ENCODE peak calls at places on chromosomes 13 and 19, in five cellular contexts. One of them, this sample, is unnamed.

GRCh38 chr13:33871207-33872004 is 53.5 kb downstream of the RFC3 start:
- DNase-seq in ascending aorta: no peak
- DNase-seq in endothelial cell of umbilical vein: no peak
- DNase-seq in cardiac muscle cell: no peak
- DNase-seq in transverse colon: no peak
- DNase-seq in this sample: no peak

GRCh38 chr13:28326081-28326480 is 168.8 kb downstream of the FLT1 start:
- DNase-seq in endothelial cell of umbilical vein: no peak
- DNase-seq in transverse colon: no peak
- DNase-seq in ascending aorta: no peak
- DNase-seq in cardiac muscle cell: no peak
- DNase-seq in this sample: no peak

GRCh38 chr19:15631817-15632216 is 8.9 kb upstream of the CYP4F3 start:
- DNase-seq in cardiac muscle cell: peak
- DNase-seq in ascending aorta: no peak
- DNase-seq in endothelial cell of umbilical vein: no peak
- DNase-seq in transverse colon: peak
- DNase-seq in this sample: no peak

GRCh38 chr13:24135674-24136300 is 24.7 kb upstream of the SPATA13 start:
- DNase-seq in ascending aorta: no peak
- DNase-seq in cardiac muscle cell: peak
- DNase-seq in transverse colon: no peak
- DNase-seq in endothelial cell of umbilical vein: no peak
- DNase-seq in this sample: no peak

GRCh38 chr19:16062789-16063188 is 13.5 kb upstream of the TPM4 start:
- DNase-seq in endothelial cell of umbilical vein: peak
- DNase-seq in transverse colon: peak
- DNase-seq in ascending aorta: no peak
- DNase-seq in cardiac muscle cell: peak
- DNase-seq in this sample: no peak

GRCh38 chr19:39325778-39326680 is 5.4 kb upstream of the LRFN1 start:
- DNase-seq in cardiac muscle cell: no peak
- DNase-seq in transverse colon: no peak
- DNase-seq in endothelial cell of umbilical vein: no peak
- DNase-seq in ascending aorta: no peak
- DNase-seq in this sample: no peak

GRCh38 chr19:2381151-2381822 is 21.2 kb downstream of the TMPRSS9 start:
- DNase-seq in ascending aorta: no peak
- DNase-seq in cardiac muscle cell: peak
- DNase-seq in endothelial cell of umbilical vein: no peak
- DNase-seq in transverse colon: no peak
- DNase-seq in this sample: no peak

GRCh38 chr19:40799558-40800338 is 757 bp downstream of the EGLN2 start:
- DNase-seq in cardiac muscle cell: peak
- DNase-seq in endothelial cell of umbilical vein: peak
- DNase-seq in transverse colon: no peak
- DNase-seq in ascending aorta: no peak
- DNase-seq in this sample: peak

GRCh38 chr13:28464861-28465260 is 30.1 kb downstream of the FLT1 start:
- DNase-seq in cardiac muscle cell: no peak
- DNase-seq in transverse colon: no peak
- DNase-seq in endothelial cell of umbilical vein: peak
- DNase-seq in ascending aorta: no peak
- DNase-seq in this sample: no peak

GRCh38 chr13:113448885-113449692 is 4.2 kb downstream of the ADPRHL1 start:
- DNase-seq in transverse colon: peak
- DNase-seq in ascending aorta: no peak
- DNase-seq in endothelial cell of umbilical vein: no peak
- DNase-seq in cardiac muscle cell: no peak
- DNase-seq in this sample: peak

GRCh38 chr13:43245374-43245964 is 222.1 kb downstream of the DNAJC15 start:
- DNase-seq in ascending aorta: no peak
- DNase-seq in cardiac muscle cell: peak
- DNase-seq in transverse colon: no peak
- DNase-seq in endothelial cell of umbilical vein: peak
- DNase-seq in this sample: no peak

GRCh38 chr13:87674143-87674772 is 3.1 kb downstream of the SLITRK5 start:
- DNase-seq in endothelial cell of umbilical vein: no peak
- DNase-seq in transverse colon: no peak
- DNase-seq in cardiac muscle cell: no peak
- DNase-seq in ascending aorta: no peak
- DNase-seq in this sample: peak

GRCh38 chr13:105972811-105973590 is 562.5 kb downstream of the EFNB2 start:
- DNase-seq in ascending aorta: no peak
- DNase-seq in endothelial cell of umbilical vein: no peak
- DNase-seq in transverse colon: no peak
- DNase-seq in cardiac muscle cell: no peak
- DNase-seq in this sample: no peak

GRCh38 chr13:88896466-88896865 is 1225.3 kb downstream of the SLITRK5 start:
- DNase-seq in ascending aorta: no peak
- DNase-seq in transverse colon: no peak
- DNase-seq in cardiac muscle cell: no peak
- DNase-seq in endothelial cell of umbilical vein: no peak
- DNase-seq in this sample: no peak

GRCh38 chr13:50575138-50575537 is 268.4 kb downstream of the DLEU7 start:
- DNase-seq in cardiac muscle cell: no peak
- DNase-seq in ascending aorta: no peak
- DNase-seq in transverse colon: no peak
- DNase-seq in endothelial cell of umbilical vein: no peak
- DNase-seq in this sample: no peak

GRCh38 chr13:63026285-63026797 is 1610.7 kb upstream of the PCDH20 start:
- DNase-seq in transverse colon: no peak
- DNase-seq in endothelial cell of umbilical vein: no peak
- DNase-seq in ascending aorta: no peak
- DNase-seq in cardiac muscle cell: no peak
- DNase-seq in this sample: no peak

GRCh38 chr19:51036519-51036918 is 1.7 kb upstream of the KLK12 start:
- DNase-seq in transverse colon: no peak
- DNase-seq in endothelial cell of umbilical vein: no peak
- DNase-seq in cardiac muscle cell: no peak
- DNase-seq in ascending aorta: no peak
- DNase-seq in this sample: no peak

GRCh38 chr13:97307882-97308624 is 85.9 kb downstream of the MBNL2 start:
- DNase-seq in cardiac muscle cell: peak
- DNase-seq in ascending aorta: no peak
- DNase-seq in transverse colon: no peak
- DNase-seq in endothelial cell of umbilical vein: peak
- DNase-seq in this sample: no peak

GRCh38 chr13:107289540-107289939 is 721.6 kb upstream of the ARGLU1 start:
- DNase-seq in transverse colon: no peak
- DNase-seq in ascending aorta: no peak
- DNase-seq in cardiac muscle cell: no peak
- DNase-seq in endothelial cell of umbilical vein: no peak
- DNase-seq in this sample: no peak

GRCh38 chr19:55136399-55137102 is 12.5 kb downstream of the TNNT1 start:
- DNase-seq in transverse colon: no peak
- DNase-seq in cardiac muscle cell: no peak
- DNase-seq in ascending aorta: no peak
- DNase-seq in endothelial cell of umbilical vein: no peak
- DNase-seq in this sample: no peak

GRCh38 chr19:31553112-31553843 is 204.0 kb upstream of the TSHZ3 start:
- DNase-seq in transverse colon: no peak
- DNase-seq in endothelial cell of umbilical vein: no peak
- DNase-seq in ascending aorta: no peak
- DNase-seq in cardiac muscle cell: no peak
- DNase-seq in this sample: no peak

GRCh38 chr13:25371608-25372274 is at the start of gene ATP8A2:
- DNase-seq in transverse colon: no peak
- DNase-seq in ascending aorta: no peak
- DNase-seq in endothelial cell of umbilical vein: no peak
- DNase-seq in cardiac muscle cell: no peak
- DNase-seq in this sample: no peak

GRCh38 chr13:25365720-25366235 is 6.0 kb upstream of the ATP8A2 start:
- DNase-seq in endothelial cell of umbilical vein: no peak
- DNase-seq in cardiac muscle cell: no peak
- DNase-seq in transverse colon: no peak
- DNase-seq in ascending aorta: no peak
- DNase-seq in this sample: no peak

GRCh38 chr13:25375727-25376358 is 4.1 kb downstream of the ATP8A2 start:
- DNase-seq in ascending aorta: no peak
- DNase-seq in cardiac muscle cell: peak
- DNase-seq in endothelial cell of umbilical vein: peak
- DNase-seq in transverse colon: peak
- DNase-seq in this sample: no peak

GRCh38 chr13:25372275-25373081 is 704 bp downstream of the ATP8A2 start:
- DNase-seq in transverse colon: no peak
- DNase-seq in cardiac muscle cell: no peak
- DNase-seq in endothelial cell of umbilical vein: no peak
- DNase-seq in ascending aorta: no peak
- DNase-seq in this sample: no peak

GRCh38 chr13:25371158-25371557 is 616 bp upstream of the ATP8A2 start:
- DNase-seq in endothelial cell of umbilical vein: no peak
- DNase-seq in transverse colon: no peak
- DNase-seq in cardiac muscle cell: no peak
- DNase-seq in ascending aorta: no peak
- DNase-seq in this sample: no peak
- H3K27ac ChIP-seq in endothelial cell of umbilical vein: no peak
- H3K27ac ChIP-seq in transverse colon: no peak
- H3K27ac ChIP-seq in cardiac muscle cell: no peak
- H3K27ac ChIP-seq in ascending aorta: no peak
- H3K27ac ChIP-seq in this sample: no peak

GRCh38 chr13:111621164-111621563 is 300.7 kb downstream of the TEX29 start:
- DNase-seq in ascending aorta: no peak
- DNase-seq in transverse colon: no peak
- DNase-seq in cardiac muscle cell: no peak
- DNase-seq in endothelial cell of umbilical vein: no peak
- DNase-seq in this sample: no peak
- H3K27ac ChIP-seq in ascending aorta: no peak
- H3K27ac ChIP-seq in transverse colon: no peak
- H3K27ac ChIP-seq in cardiac muscle cell: no peak
- H3K27ac ChIP-seq in endothelial cell of umbilical vein: no peak
- H3K27ac ChIP-seq in this sample: no peak

DNA sequence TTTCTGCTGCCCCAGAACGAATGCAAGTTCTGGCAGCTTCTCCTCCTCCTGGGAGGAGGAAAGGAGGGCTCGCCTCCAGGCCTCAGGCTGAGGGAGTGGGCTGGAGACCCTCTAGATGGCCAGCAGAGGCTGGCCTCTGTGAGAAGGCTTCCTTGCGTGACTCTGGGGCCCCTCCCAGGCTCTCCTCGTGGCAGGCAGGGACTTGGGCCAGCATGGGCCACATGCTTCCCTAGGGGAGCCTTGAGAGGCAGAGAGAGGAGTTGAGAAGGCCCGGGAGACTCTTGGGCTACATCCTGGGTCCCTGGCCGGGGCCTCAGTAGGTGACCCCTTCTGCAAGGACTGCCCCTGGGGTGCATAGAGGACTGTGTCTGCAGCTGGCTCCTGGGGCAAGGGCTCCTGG is 25.9 kb downstream of the LYL1 start:
- DNase-seq in cardiac muscle cell: no peak
- DNase-seq in endothelial cell of umbilical vein: no peak
- DNase-seq in ascending aorta: no peak
- DNase-seq in transverse colon: no peak
- DNase-seq in this sample: no peak
- H3K27ac ChIP-seq in cardiac muscle cell: no peak
- H3K27ac ChIP-seq in endothelial cell of umbilical vein: no peak
- H3K27ac ChIP-seq in ascending aorta: peak
- H3K27ac ChIP-seq in transverse colon: peak
- H3K27ac ChIP-seq in this sample: no peak

GRCh38 chr13:26475176-26476110 is 82.0 kb upstream of the WASF3 start:
- DNase-seq in transverse colon: no peak
- DNase-seq in ascending aorta: no peak
- DNase-seq in endothelial cell of umbilical vein: no peak
- DNase-seq in cardiac muscle cell: no peak
- DNase-seq in this sample: no peak
- H3K27ac ChIP-seq in transverse colon: no peak
- H3K27ac ChIP-seq in ascending aorta: no peak
- H3K27ac ChIP-seq in endothelial cell of umbilical vein: no peak
- H3K27ac ChIP-seq in cardiac muscle cell: no peak
- H3K27ac ChIP-seq in this sample: no peak

GRCh38 chr19:35080613-35081170 is 34.9 kb upstream of the FXYD3 start:
- DNase-seq in ascending aorta: no peak
- DNase-seq in endothelial cell of umbilical vein: no peak
- DNase-seq in cardiac muscle cell: no peak
- DNase-seq in transverse colon: no peak
- DNase-seq in this sample: no peak
- H3K27ac ChIP-seq in ascending aorta: no peak
- H3K27ac ChIP-seq in endothelial cell of umbilical vein: no peak
- H3K27ac ChIP-seq in cardiac muscle cell: no peak
- H3K27ac ChIP-seq in transverse colon: no peak
- H3K27ac ChIP-seq in this sample: no peak

GRCh38 chr13:40798380-40798779 is 9.0 kb downstream of the SLC25A15 start:
- DNase-seq in transverse colon: no peak
- DNase-seq in cardiac muscle cell: no peak
- DNase-seq in endothelial cell of umbilical vein: no peak
- DNase-seq in ascending aorta: no peak
- DNase-seq in this sample: no peak
- H3K27ac ChIP-seq in transverse colon: no peak
- H3K27ac ChIP-seq in cardiac muscle cell: no peak
- H3K27ac ChIP-seq in endothelial cell of umbilical vein: no peak
- H3K27ac ChIP-seq in ascending aorta: no peak
- H3K27ac ChIP-seq in this sample: no peak

DNA sequence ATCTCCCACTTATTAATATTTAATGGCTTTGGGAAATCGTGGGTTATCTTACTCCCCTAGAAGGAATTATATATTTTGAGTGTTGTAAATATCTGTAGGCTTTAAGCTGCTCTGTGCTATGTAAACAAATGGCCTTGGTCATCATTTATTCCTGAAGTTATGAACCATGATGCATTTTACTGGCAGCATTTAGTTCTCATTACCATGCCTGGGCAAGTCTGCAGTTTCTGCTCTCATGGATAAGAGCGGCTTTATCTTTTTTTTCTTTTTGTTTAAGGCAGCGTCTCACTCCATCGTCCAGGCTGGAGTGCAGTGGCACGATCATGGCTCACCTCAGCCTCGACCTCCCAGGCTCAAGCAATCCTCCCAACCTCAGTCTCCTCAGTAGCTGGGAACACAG is 156.1 kb downstream of the IRS2 start:
- DNase-seq in cardiac muscle cell: no peak
- DNase-seq in ascending aorta: no peak
- DNase-seq in endothelial cell of umbilical vein: no peak
- DNase-seq in transverse colon: no peak
- DNase-seq in this sample: no peak
- H3K27ac ChIP-seq in cardiac muscle cell: no peak
- H3K27ac ChIP-seq in ascending aorta: no peak
- H3K27ac ChIP-seq in endothelial cell of umbilical vein: no peak
- H3K27ac ChIP-seq in transverse colon: no peak
- H3K27ac ChIP-seq in this sample: no peak